ENCODE peak calls at places on chromosomes 12 and 14, in four cellular contexts. One of them, this sample, is unnamed.

GRCh38 chr12:1131811-1132224 is 140.8 kb downstream of the ERC1 start:
- DNase-seq in cardiac fibroblast: no peak
- DNase-seq in ascending aorta: no peak
- DNase-seq in left ventricle myocardium inferior: no peak
- DNase-seq in this sample: no peak

GRCh38 chr12:2624543-2625266 is 170.1 kb upstream of the FKBP4 start:
- DNase-seq in ascending aorta: no peak
- DNase-seq in cardiac fibroblast: no peak
- DNase-seq in left ventricle myocardium inferior: no peak
- DNase-seq in this sample: no peak

GRCh38 chr12:124397399-124397679 is 102.4 kb downstream of the RFLNA start:
- DNase-seq in ascending aorta: no peak
- DNase-seq in left ventricle myocardium inferior: no peak
- DNase-seq in cardiac fibroblast: no peak
- DNase-seq in this sample: no peak

GRCh38 chr12:124893792-124894516 is 20.5 kb downstream of the UBC start:
- DNase-seq in ascending aorta: no peak
- DNase-seq in cardiac fibroblast: no peak
- DNase-seq in left ventricle myocardium inferior: no peak
- DNase-seq in this sample: no peak

GRCh38 chr14:90453401-90453951 is 56.6 kb downstream of the CALM1 start:
- DNase-seq in left ventricle myocardium inferior: peak
- DNase-seq in ascending aorta: no peak
- DNase-seq in cardiac fibroblast: peak
- DNase-seq in this sample: peak

GRCh38 chr12:93325855-93326254 is 51.9 kb upstream of the NUDT4 start:
- DNase-seq in left ventricle myocardium inferior: no peak
- DNase-seq in ascending aorta: no peak
- DNase-seq in cardiac fibroblast: peak
- DNase-seq in this sample: peak

GRCh38 chr12:79895041-79895440 is 39.9 kb downstream of the PPP1R12A start:
- DNase-seq in left ventricle myocardium inferior: no peak
- DNase-seq in ascending aorta: no peak
- DNase-seq in cardiac fibroblast: no peak
- DNase-seq in this sample: no peak

GRCh38 chr12:50297996-50298395 is 14.7 kb upstream of the LIMA1 start:
- DNase-seq in cardiac fibroblast: no peak
- DNase-seq in ascending aorta: no peak
- DNase-seq in left ventricle myocardium inferior: no peak
- DNase-seq in this sample: no peak

GRCh38 chr14:39428118-39428517 is 4.1 kb downstream of the FBXO33 start:
- DNase-seq in cardiac fibroblast: no peak
- DNase-seq in left ventricle myocardium inferior: no peak
- DNase-seq in ascending aorta: no peak
- DNase-seq in this sample: no peak

GRCh38 chr12:103840399-103840880 is 594 bp downstream of the NT5DC3 start:
- DNase-seq in left ventricle myocardium inferior: peak
- DNase-seq in ascending aorta: peak
- DNase-seq in cardiac fibroblast: no peak
- DNase-seq in this sample: no peak

GRCh38 chr12:52018448-52019122 is 11.8 kb downstream of the TAMALIN start:
- DNase-seq in ascending aorta: no peak
- DNase-seq in left ventricle myocardium inferior: no peak
- DNase-seq in cardiac fibroblast: no peak
- DNase-seq in this sample: no peak

GRCh38 chr12:52019123-52019770 is 12.5 kb downstream of the TAMALIN start:
- DNase-seq in left ventricle myocardium inferior: no peak
- DNase-seq in ascending aorta: no peak
- DNase-seq in cardiac fibroblast: no peak
- DNase-seq in this sample: no peak

GRCh38 chr12:52022841-52023181 is 16.1 kb downstream of the TAMALIN start:
- DNase-seq in cardiac fibroblast: no peak
- DNase-seq in ascending aorta: no peak
- DNase-seq in left ventricle myocardium inferior: no peak
- DNase-seq in this sample: no peak

GRCh38 chr12:52020126-52020525 is 13.4 kb downstream of the TAMALIN start:
- DNase-seq in cardiac fibroblast: no peak
- DNase-seq in ascending aorta: no peak
- DNase-seq in left ventricle myocardium inferior: no peak
- DNase-seq in this sample: no peak

GRCh38 chr12:52020539-52021336 is 14.0 kb downstream of the TAMALIN start:
- DNase-seq in ascending aorta: no peak
- DNase-seq in cardiac fibroblast: peak
- DNase-seq in left ventricle myocardium inferior: no peak
- DNase-seq in this sample: no peak
- H3K4me3 ChIP-seq in ascending aorta: no peak
- H3K4me3 ChIP-seq in cardiac fibroblast: no peak
- H3K4me3 ChIP-seq in left ventricle myocardium inferior: no peak
- H3K4me3 ChIP-seq in this sample: no peak

DNA sequence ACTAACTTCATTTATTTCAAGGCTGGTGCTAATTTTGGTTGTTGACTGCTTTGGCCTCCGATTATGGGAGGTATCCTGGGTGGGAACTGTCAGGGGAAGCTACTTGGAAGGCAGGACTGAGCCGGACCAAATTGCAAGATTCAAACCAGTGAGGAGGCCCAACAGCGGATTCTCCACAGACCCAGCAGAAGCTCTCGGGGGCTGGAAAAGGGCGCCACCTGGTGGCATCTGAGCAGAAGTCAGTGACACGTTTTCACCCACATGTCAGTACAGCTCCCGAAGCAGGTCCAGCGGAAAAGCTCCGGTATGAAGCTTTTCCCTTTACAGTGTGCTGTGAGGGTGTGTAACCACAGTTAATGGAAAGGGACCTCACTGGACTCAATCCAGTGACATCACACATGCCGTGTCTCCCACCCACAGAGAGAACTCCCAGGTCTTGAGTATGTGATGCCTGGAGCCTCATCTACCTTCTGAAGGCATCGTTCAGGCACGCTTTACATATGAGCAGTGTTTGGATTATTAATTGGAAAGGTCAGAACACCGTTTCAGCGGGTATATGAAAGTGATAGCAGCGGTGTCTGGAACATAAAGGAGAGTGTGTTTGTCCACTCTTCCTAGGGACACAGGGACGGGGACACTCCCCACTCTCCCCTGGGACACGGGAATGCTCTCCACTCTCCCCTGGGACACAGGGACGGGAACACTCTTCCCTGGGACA is 3.6 kb upstream of the P2RX2 start:
- DNase-seq in left ventricle myocardium inferior: peak
- DNase-seq in cardiac fibroblast: peak
- DNase-seq in ascending aorta: peak
- DNase-seq in this sample: peak
- TF ChIP-seq CTCF in left ventricle myocardium inferior: peak
- TF ChIP-seq CTCF in cardiac fibroblast: peak
- TF ChIP-seq CTCF in ascending aorta: peak
- TF ChIP-seq CTCF in this sample: peak

GRCh38 chr12:7079826-7080125 is 12.5 kb downstream of the C1R start:
- DNase-seq in cardiac fibroblast: peak
- DNase-seq in ascending aorta: no peak
- DNase-seq in left ventricle myocardium inferior: no peak
- DNase-seq in this sample: no peak

GRCh38 chr12:7075518-7075917 is 15.0 kb downstream of the C1S start:
- DNase-seq in left ventricle myocardium inferior: no peak
- DNase-seq in ascending aorta: no peak
- DNase-seq in cardiac fibroblast: no peak
- DNase-seq in this sample: no peak

GRCh38 chr12:7076493-7076892 is 15.8 kb downstream of the C1R start:
- DNase-seq in cardiac fibroblast: no peak
- DNase-seq in left ventricle myocardium inferior: no peak
- DNase-seq in ascending aorta: no peak
- DNase-seq in this sample: no peak

GRCh38 chr12:7078163-7078562 is 14.1 kb downstream of the C1R start:
- DNase-seq in ascending aorta: no peak
- DNase-seq in cardiac fibroblast: no peak
- DNase-seq in left ventricle myocardium inferior: no peak
- DNase-seq in this sample: no peak

GRCh38 chr12:7075931-7076330 is 15.4 kb downstream of the C1S start:
- DNase-seq in left ventricle myocardium inferior: no peak
- DNase-seq in ascending aorta: no peak
- DNase-seq in cardiac fibroblast: peak
- DNase-seq in this sample: no peak
- H3K4me3 ChIP-seq in left ventricle myocardium inferior: no peak
- H3K4me3 ChIP-seq in ascending aorta: no peak
- H3K4me3 ChIP-seq in cardiac fibroblast: no peak
- H3K4me3 ChIP-seq in this sample: no peak

GRCh38 chr12:64525461-64526160 is 73.7 kb downstream of the TBK1 start:
- DNase-seq in ascending aorta: no peak
- DNase-seq in left ventricle myocardium inferior: no peak
- DNase-seq in cardiac fibroblast: no peak
- DNase-seq in this sample: no peak
- TF ChIP-seq CTCF in ascending aorta: no peak
- TF ChIP-seq CTCF in left ventricle myocardium inferior: no peak
- TF ChIP-seq CTCF in cardiac fibroblast: no peak
- TF ChIP-seq CTCF in this sample: no peak

DNA sequence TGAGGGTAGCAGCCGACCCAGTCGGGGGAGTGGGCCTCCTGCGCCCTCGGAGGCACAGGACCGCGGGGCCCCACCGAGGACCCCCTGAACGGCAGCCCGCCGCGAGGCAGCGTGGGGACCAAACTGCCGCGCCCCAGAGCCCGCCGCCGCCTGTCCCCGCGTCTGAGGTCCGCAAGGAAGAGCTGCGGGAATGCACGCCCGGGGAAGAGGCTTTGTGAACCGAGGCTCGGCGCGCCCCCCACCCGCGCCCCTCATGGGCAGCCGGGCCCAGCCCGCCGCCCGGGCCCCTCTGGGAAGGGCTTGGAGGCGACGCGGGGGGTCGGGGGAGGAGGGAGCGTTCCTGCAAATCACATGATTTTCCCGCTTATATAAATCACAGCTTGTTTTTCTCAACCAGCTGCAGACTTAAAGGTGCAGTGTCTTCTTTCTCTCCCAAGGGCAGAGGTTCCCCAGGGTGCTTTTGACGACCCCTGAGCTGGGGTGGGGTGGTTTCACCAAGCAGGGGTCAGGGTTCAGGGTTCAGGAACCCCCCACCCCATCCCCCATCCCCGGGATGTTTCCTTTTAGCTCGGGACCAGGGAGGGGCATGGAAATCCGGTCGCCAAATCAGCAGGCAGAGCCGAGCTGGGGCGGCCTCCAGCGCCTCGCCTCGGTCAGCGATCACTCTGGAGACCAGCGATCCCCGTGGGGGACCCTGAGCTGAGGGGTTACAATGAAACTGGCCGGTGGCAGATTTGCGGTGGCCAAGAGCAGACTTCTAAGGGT is 44.7 kb upstream of the ATP23 start:
- DNase-seq in left ventricle myocardium inferior: peak
- DNase-seq in cardiac fibroblast: peak
- DNase-seq in ascending aorta: peak
- DNase-seq in this sample: no peak
- H3K4me3 ChIP-seq in left ventricle myocardium inferior: peak
- H3K4me3 ChIP-seq in cardiac fibroblast: peak
- H3K4me3 ChIP-seq in ascending aorta: peak
- H3K4me3 ChIP-seq in this sample: peak

DNA sequence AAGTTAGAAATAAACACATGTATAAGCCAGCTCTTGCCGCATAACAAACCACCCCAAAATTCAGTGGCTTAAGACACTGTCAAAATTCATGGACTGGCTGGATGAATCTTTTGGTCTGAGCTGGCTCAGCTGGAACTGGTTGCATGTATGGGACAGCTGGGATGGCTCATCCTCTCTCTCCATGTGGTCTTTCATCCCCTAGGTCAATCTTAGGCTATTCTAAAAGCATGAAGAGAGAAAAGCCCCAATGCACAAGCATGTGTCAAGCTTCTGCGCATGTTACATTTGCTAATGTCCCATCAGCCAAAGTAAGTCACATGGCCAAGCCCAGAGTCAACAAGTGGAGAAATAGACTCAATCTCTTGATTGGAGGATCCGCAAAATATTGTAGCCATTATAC is 71.0 kb downstream of the DRAM1 start:
- DNase-seq in cardiac fibroblast: no peak
- DNase-seq in ascending aorta: no peak
- DNase-seq in left ventricle myocardium inferior: no peak
- DNase-seq in this sample: no peak
- TF ChIP-seq CTCF in cardiac fibroblast: no peak
- TF ChIP-seq CTCF in ascending aorta: no peak
- TF ChIP-seq CTCF in left ventricle myocardium inferior: no peak
- TF ChIP-seq CTCF in this sample: no peak

GRCh38 chr14:22483863-22484593 is 105.0 kb downstream of the DAD1 start:
- DNase-seq in left ventricle myocardium inferior: no peak
- DNase-seq in cardiac fibroblast: peak
- DNase-seq in ascending aorta: no peak
- DNase-seq in this sample: no peak
- H3K4me3 ChIP-seq in left ventricle myocardium inferior: peak
- H3K4me3 ChIP-seq in cardiac fibroblast: no peak
- H3K4me3 ChIP-seq in ascending aorta: no peak
- H3K4me3 ChIP-seq in this sample: no peak

GRCh38 chr12:90013409-90013808 is 304.8 kb upstream of the ATP2B1 start:
- DNase-seq in cardiac fibroblast: no peak
- DNase-seq in left ventricle myocardium inferior: no peak
- DNase-seq in ascending aorta: no peak
- DNase-seq in this sample: no peak
- TF ChIP-seq CTCF in cardiac fibroblast: peak
- TF ChIP-seq CTCF in left ventricle myocardium inferior: peak
- TF ChIP-seq CTCF in ascending aorta: no peak
- TF ChIP-seq CTCF in this sample: peak

GRCh38 chr12:51388826-51389225 is 2.4 kb downstream of the GALNT6 start:
- DNase-seq in ascending aorta: no peak
- DNase-seq in cardiac fibroblast: no peak
- DNase-seq in left ventricle myocardium inferior: no peak
- DNase-seq in this sample: peak

GRCh38 chr12:51391047-51391837 is at the start of gene GALNT6:
- DNase-seq in left ventricle myocardium inferior: no peak
- DNase-seq in cardiac fibroblast: no peak
- DNase-seq in ascending aorta: peak
- DNase-seq in this sample: no peak

GRCh38 chr12:51388066-51388799 is 3.0 kb downstream of the GALNT6 start:
- DNase-seq in left ventricle myocardium inferior: no peak
- DNase-seq in cardiac fibroblast: peak
- DNase-seq in ascending aorta: peak
- DNase-seq in this sample: no peak

GRCh38 chr12:51390457-51391046 is 654 bp downstream of the GALNT6 start:
- DNase-seq in left ventricle myocardium inferior: no peak
- DNase-seq in cardiac fibroblast: no peak
- DNase-seq in ascending aorta: peak
- DNase-seq in this sample: no peak

DNA sequence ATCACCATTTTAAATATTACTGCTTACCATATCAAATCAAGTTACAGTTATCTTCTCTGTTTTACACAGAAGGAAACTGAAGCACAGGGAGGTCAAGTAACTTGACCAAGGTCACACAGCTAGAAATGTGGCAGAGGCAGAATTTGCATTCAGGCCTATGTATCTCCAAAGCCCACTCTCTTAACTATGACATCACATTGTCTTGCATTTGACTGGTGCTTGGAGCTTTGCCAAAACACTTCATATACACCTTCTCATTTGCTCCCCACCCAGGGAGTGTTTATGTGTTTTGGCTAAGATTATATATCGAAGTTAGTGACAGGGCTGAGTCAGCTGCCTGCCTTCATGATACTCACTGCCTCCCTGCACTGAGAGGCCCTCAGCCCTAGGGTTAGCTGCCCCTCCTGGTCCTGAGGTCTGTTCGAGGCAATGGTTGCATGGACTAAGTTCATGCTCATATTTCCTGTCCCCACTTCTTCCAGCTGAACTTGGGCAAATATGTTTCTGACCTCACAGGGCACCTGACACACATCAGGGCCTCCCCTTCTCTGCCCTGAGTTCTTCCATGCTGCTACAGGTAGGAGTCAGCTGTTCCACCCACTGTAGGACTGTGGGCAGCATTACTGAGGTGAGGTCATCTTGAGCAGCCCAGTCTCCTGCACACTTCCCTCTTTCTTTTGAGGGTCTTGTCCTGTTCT is 1.8 kb downstream of the GALNT6 start:
- DNase-seq in ascending aorta: no peak
- DNase-seq in left ventricle myocardium inferior: no peak
- DNase-seq in cardiac fibroblast: no peak
- DNase-seq in this sample: peak
- H3K4me3 ChIP-seq in ascending aorta: no peak
- H3K4me3 ChIP-seq in left ventricle myocardium inferior: no peak
- H3K4me3 ChIP-seq in cardiac fibroblast: no peak
- H3K4me3 ChIP-seq in this sample: no peak

GRCh38 chr14:58826845-58827686 is 189.3 kb downstream of the DACT1 start:
- DNase-seq in ascending aorta: no peak
- DNase-seq in left ventricle myocardium inferior: no peak
- DNase-seq in cardiac fibroblast: no peak
- DNase-seq in this sample: no peak
- TF ChIP-seq CTCF in ascending aorta: no peak
- TF ChIP-seq CTCF in left ventricle myocardium inferior: peak
- TF ChIP-seq CTCF in cardiac fibroblast: peak
- TF ChIP-seq CTCF in this sample: peak